ENCODE peak calls at places on chromosomes 6 and 20, in seven cellular contexts. C is left kidney, V is HCEC 1CT, R is AG09319, I is T-helper 2 cell, E is fibroblast of lung, A is A549. S is an unnamed sample.

GRCh38 chr20:51625105-51625504 is 82.6 kb upstream of the NFATC2 start:
- DNase-seq in C (no peak), V (no peak), R (no peak), I (no peak), E (no peak), A (no peak), S (no peak)

GRCh38 chr6:47126647-47127339 is 84.7 kb upstream of the ADGRF1 start:
- DNase-seq in C (peak), V (no peak), R (no peak), I (no peak), E (no peak), A (no peak), S (no peak)

GRCh38 chr6:101845172-101845571 is 451.7 kb downstream of the GRIK2 start:
- DNase-seq in C (no peak), V (no peak), R (no peak), I (no peak), E (no peak), A (no peak), S (no peak)

GRCh38 chr6:147227770-147228320 is 23.6 kb downstream of the STXBP5 start:
- DNase-seq in C (no peak), V (no peak), R (no peak), I (no peak), E (no peak), A (no peak), S (no peak)

GRCh38 chr6:47525330-47526057 is 47.9 kb downstream of the CD2AP start:
- DNase-seq in C (no peak), V (no peak), R (no peak), I (no peak), E (no peak), A (no peak), S (no peak)

GRCh38 chr6:113825776-113826175 is 31.4 kb upstream of the MARCKS start:
- DNase-seq in C (no peak), V (no peak), R (no peak), I (no peak), E (peak), A (no peak), S (no peak)

GRCh38 chr6:75794954-75795739 is 46.1 kb downstream of the MYO6 start:
- DNase-seq in C (no peak), V (no peak), R (no peak), I (no peak), E (no peak), A (no peak), S (no peak)

GRCh38 chr6:118400582-118400981 is 147.5 kb upstream of the PLN start:
- DNase-seq in C (no peak), V (no peak), R (no peak), I (no peak), E (peak), A (no peak), S (no peak)

GRCh38 chr6:138970856-138971425 is 17.1 kb downstream of the REPS1 start:
- DNase-seq in C (no peak), V (peak), R (peak), I (no peak), E (peak), A (no peak), S (peak)

GRCh38 chr6:43720999-43721398 is 33.4 kb upstream of the MRPS18A start:
- DNase-seq in C (no peak), V (no peak), R (no peak), I (no peak), E (no peak), A (no peak), S (no peak)

GRCh38 chr20:42549496-42549895 is 640.2 kb downstream of the PTPRT start:
- DNase-seq in C (peak), V (no peak), R (no peak), I (no peak), E (no peak), A (no peak), S (no peak)

GRCh38 chr6:16239090-16239797 is 857 bp downstream of the GMPR start:
- DNase-seq in C (peak), V (peak), R (no peak), I (no peak), E (peak), A (no peak), S (peak)

GRCh38 chr6:129607581-129608186 is 102.3 kb downstream of the ARHGAP18 start:
- DNase-seq in C (no peak), V (peak), R (no peak), I (no peak), E (peak), A (no peak), S (no peak)

GRCh38 chr6:84065718-84066290 is 32.2 kb downstream of the MRAP2 start:
- DNase-seq in C (peak), V (peak), R (no peak), I (no peak), E (no peak), A (no peak), S (peak)

GRCh38 chr6:26017567-26017966 is 55.0 kb downstream of the TRIM38 start:
- DNase-seq in C (peak), V (peak), R (no peak), I (peak), E (peak), A (no peak), S (peak)

GRCh38 chr6:25320459-25320858 is 41.3 kb downstream of the CARMIL1 start:
- DNase-seq in C (no peak), V (no peak), R (no peak), I (no peak), E (no peak), A (no peak), S (no peak)

GRCh38 chr6:43941174-43941573 is 171.2 kb downstream of the VEGFA start:
- DNase-seq in C (no peak), V (no peak), R (no peak), I (no peak), E (no peak), A (no peak), S (no peak)

GRCh38 chr20:47878601-47879004 is 93.3 kb upstream of the SULF2 start:
- DNase-seq in C (no peak), V (no peak), R (no peak), I (no peak), E (no peak), A (no peak), S (no peak)

GRCh38 chr6:40753939-40754448 is 166.8 kb upstream of the LRFN2 start:
- DNase-seq in C (no peak), V (no peak), R (no peak), I (no peak), E (no peak), A (no peak), S (no peak)

S was measured in RKO.